ENCODE peak calls at places on chromosomes 7 and 10, in seven cellular contexts. G is lower lobe of right lung, S is nephron progenitor cell, P is RWPE1, Z is stomach, B is fibroblast of pulmonary artery, Q is AG04450. J is an unnamed sample.

GRCh38 chr10:18505719-18506118 is 145.7 kb downstream of the NSUN6 start:
- DNase-seq in Z (no peak), S (no peak), G (no peak), Q (no peak), P (no peak), B (peak; percentile 54), J (no peak)

GRCh38 chr7:129433823-129434171 is 435 bp upstream of the STRIP2 start:
- DNase-seq in Z (no peak), B (no peak), P (no peak), Q (no peak), S (no peak), G (no peak), J (no peak)

GRCh38 chr7:139845443-139845805 is 16.4 kb downstream of the TBXAS1 start:
- DNase-seq in G (no peak), Q (no peak), B (no peak), S (no peak), P (no peak), Z (no peak), J (no peak)

GRCh38 chr10:78973901-78974408 is 94.8 kb upstream of the ZMIZ1 start:
- DNase-seq in Z (no peak), G (peak; percentile 82), S (peak; percentile 79), P (peak; percentile 88), Q (no peak), B (peak; percentile 87), J (no peak)

GRCh38 chr10:26869528-26869927 is 8.8 kb upstream of the ABI1 start:
- DNase-seq in Z (no peak), S (no peak), G (no peak), P (peak; percentile 83), Q (no peak), B (peak; percentile 20), J (no peak)

GRCh38 chr10:78605800-78606350 is 462.9 kb upstream of the ZMIZ1 start:
- DNase-seq in G (no peak), B (peak; percentile 9), Q (no peak), Z (no peak), P (peak; percentile 40), S (no peak), J (no peak)

GRCh38 chr7:72015106-72015505 is 397.0 kb downstream of the CALN1 start:
- DNase-seq in B (no peak), S (no peak), P (no peak), G (no peak), Q (no peak), Z (no peak), J (no peak)

GRCh38 chr10:75401569-75402485 is at the start of gene ZNF503:
- DNase-seq in B (peak; percentile 97), Q (peak; percentile 95), Z (peak; percentile 97), G (peak; percentile 97), P (peak; percentile 97), S (peak; percentile 93), J (peak; percentile 85)

GRCh38 chr10:483266-483665 is 206.2 kb downstream of the DIP2C start:
- DNase-seq in B (no peak), Q (no peak), G (no peak), P (no peak), Z (no peak), S (no peak), J (no peak)

GRCh38 chr7:750111-750905 is 23.2 kb upstream of the PRKAR1B start:
- DNase-seq in Z (no peak), B (no peak), S (no peak), P (no peak), G (peak; percentile 32), Q (no peak), J (no peak)

GRCh38 chr7:2802082-2802481 is 42.0 kb downstream of the GNA12 start:
- DNase-seq in G (no peak), B (peak; percentile 63), Q (no peak), P (peak; percentile 25), S (no peak), Z (no peak), J (no peak)

GRCh38 chr10:5976689-5977470 is 463 bp downstream of the IL15RA start:
- DNase-seq in G (peak; percentile 72), P (peak; percentile 50), Z (peak; percentile 52), S (peak; percentile 68), B (peak; percentile 59), Q (no peak), J (peak; percentile 44)

GRCh38 chr10:52316005-52316404 is 1.9 kb downstream of the DKK1 start:
- DNase-seq in Q (no peak), B (no peak), Z (no peak), G (no peak), S (no peak), P (no peak), J (no peak)

GRCh38 chr10:132554053-132554990 is 16.7 kb downstream of the INPP5A start:
- DNase-seq in Z (peak; percentile 19), P (no peak), S (no peak), Q (no peak), B (no peak), G (no peak), J (no peak)

GRCh38 chr7:120185940-120186682 is 86.9 kb upstream of the KCND2 start:
- DNase-seq in Z (no peak), B (peak; percentile 13), S (no peak), Q (no peak), G (no peak), P (no peak), J (no peak)

GRCh38 chr10:97564776-97565175 is 7.8 kb upstream of the ANKRD2 start:
- DNase-seq in G (no peak), Z (no peak), P (no peak), S (no peak), B (no peak), Q (no peak), J (no peak)

GRCh38 chr7:22356855-22357310 is at the start of gene RAPGEF5:
- DNase-seq in P (peak; percentile 89), Q (no peak), S (peak; percentile 55), Z (peak; percentile 57), B (no peak), G (peak; percentile 58), J (peak; percentile 73)

GRCh38 chr7:116500071-116500853 is 724 bp downstream of the CAV2 start:
- DNase-seq in S (peak; percentile 21), B (peak; percentile 62), Z (peak; percentile 29), P (peak; percentile 63), G (peak; percentile 61), Q (no peak), J (peak; percentile 25)

GRCh38 chr7:97461596-97461995 is 270.3 kb upstream of the TAC1 start:
- DNase-seq in Q (no peak), B (no peak), S (no peak), P (no peak), G (no peak), Z (no peak), J (no peak)

GRCh38 chr7:22841954-22842353 is 19.3 kb upstream of the TOMM7 start:
- DNase-seq in P (no peak), S (peak; percentile 15), G (no peak), B (no peak), Q (no peak), Z (no peak), J (no peak)

GRCh38 chr10:74738052-74738451 is 88.3 kb upstream of the KAT6B start:
- DNase-seq in G (no peak), S (no peak), P (no peak), Q (no peak), Z (no peak), B (peak; percentile 12), J (peak; percentile 24)

GRCh38 chr7:19317461-19317860 is 172.2 kb upstream of the FERD3L start:
- DNase-seq in S (no peak), Z (no peak), G (no peak), B (peak; percentile 54), Q (no peak), P (no peak), J (no peak)

GRCh38 chr10:99788598-99789259 is 6.3 kb downstream of the ABCC2 start:
- DNase-seq in S (no peak), B (peak; percentile 97), Q (no peak), Z (no peak), G (no peak), P (no peak), J (no peak)

GRCh38 chr7:14739496-14740185 is 162.9 kb downstream of the DGKB start:
- DNase-seq in S (no peak), B (no peak), Z (no peak), P (no peak), G (no peak), Q (no peak), J (no peak)

GRCh38 chr7:14740606-14741005 is 161.9 kb downstream of the DGKB start:
- DNase-seq in B (no peak), G (no peak), Z (no peak), Q (no peak), P (no peak), S (no peak), J (no peak)

GRCh38 chr7:14738086-14738485 is 164.5 kb downstream of the DGKB start:
- DNase-seq in Z (no peak), P (no peak), G (no peak), S (no peak), Q (no peak), B (no peak), J (no peak)

DNA sequence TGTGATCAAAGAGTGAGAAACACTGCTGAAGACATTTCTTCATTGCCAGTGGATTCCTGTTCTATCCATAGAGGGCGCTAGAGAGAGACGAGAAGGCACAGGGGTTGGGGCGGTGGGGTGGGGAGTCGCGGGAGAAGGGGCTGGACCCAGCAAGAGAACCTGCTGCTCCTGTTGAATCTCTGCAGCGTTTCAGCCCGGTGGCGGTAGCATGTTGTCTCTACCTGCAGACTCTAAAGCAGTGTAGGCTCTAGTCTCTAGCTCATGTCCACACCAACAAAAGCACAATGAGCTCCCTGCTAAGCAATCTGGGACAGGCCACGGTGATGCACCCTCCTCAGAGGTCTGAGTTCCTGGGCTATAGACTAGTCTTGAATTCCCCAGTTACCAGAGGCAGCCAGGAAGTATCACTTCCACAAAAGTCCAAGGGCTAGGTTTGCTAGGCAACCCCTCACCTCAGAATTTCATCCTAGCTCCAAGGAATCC is 167.7 kb downstream of the DGKB start:
- DNase-seq in G (no peak), P (no peak), B (no peak), S (peak; percentile 26), Z (no peak), Q (no peak), J (no peak)
- TF ChIP-seq CTCF in G (no peak), P (no peak), B (peak; percentile 24), S (peak; percentile 40), Z (no peak), Q (peak; percentile 8), J (no peak)

GRCh38 chr10:102814873-102815661 is 22.1 kb downstream of the CYP17A1 start:
- DNase-seq in G (peak; percentile 81), S (no peak), B (peak; percentile 74), Q (no peak), Z (peak; percentile 66), P (no peak), J (no peak)
- TF ChIP-seq CTCF in G (no peak), S (no peak), B (no peak), Q (no peak), Z (no peak), P (no peak), J (no peak)

DNA sequence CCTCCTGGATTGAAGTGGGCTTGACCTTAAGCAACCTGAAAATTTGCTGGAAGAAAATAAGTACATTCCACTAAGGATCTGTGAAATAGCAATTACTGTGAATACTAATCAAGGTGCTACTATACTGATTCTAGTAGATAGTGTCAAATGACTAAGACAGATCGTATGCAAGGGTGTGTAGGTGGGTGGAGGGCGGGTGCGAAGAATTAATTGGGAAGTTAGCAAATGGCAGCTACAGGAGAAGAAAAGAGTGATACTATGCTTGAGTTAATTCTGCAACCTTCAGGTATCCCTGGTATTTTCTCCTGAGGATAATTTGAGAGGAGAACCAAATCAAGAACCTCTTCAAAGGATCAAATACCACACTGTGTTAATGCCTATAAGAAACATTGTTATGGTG is 501.9 kb downstream of the INHBA start:
- DNase-seq in S (no peak), B (no peak), P (no peak), G (no peak), Z (no peak), Q (no peak), J (no peak)
- TF ChIP-seq CTCF in S (no peak), B (no peak), P (no peak), G (no peak), Z (no peak), Q (no peak), J (no peak)

GRCh38 chr7:99061001-99061779 is 82.7 kb downstream of the SMURF1 start:
- DNase-seq in Q (no peak), P (no peak), B (no peak), G (no peak), Z (no peak), S (no peak), J (no peak)
- TF ChIP-seq CTCF in Q (no peak), P (no peak), B (no peak), G (no peak), Z (no peak), S (no peak), J (no peak)